ENCODE peak calls at places on chromosomes 16 and 17, in nine cellular contexts. N, O, A, P, U, E, Y, R and Z are unnamed samples.

GRCh38 chr16:9061358-9061813 is 30.1 kb upstream of the HAPSTR1 start:
- DNase-seq in N (peak; percentile 58), O (peak; percentile 40), A (peak; percentile 52), P (no peak), U (no peak), E (peak; percentile 55), Y (no peak), R (no peak), Z (no peak)

GRCh38 chr16:71722801-71723536 is 1.5 kb downstream of the PHLPP2 start:
- DNase-seq in N (peak; percentile 74), O (peak; percentile 41), A (peak; percentile 70), P (peak; percentile 66), U (peak; percentile 51), E (peak; percentile 72), Y (peak; percentile 86), R (peak; percentile 70), Z (peak; percentile 65)

GRCh38 chr17:80365983-80366382 is 49.0 kb upstream of the ENDOV start:
- DNase-seq in N (no peak), O (no peak), A (no peak), P (no peak), U (no peak), E (no peak), Y (no peak), R (no peak), Z (no peak)

GRCh38 chr17:39872700-39873099 is 4.7 kb downstream of the ZPBP2 start:
- DNase-seq in N (peak; percentile 48), O (no peak), A (no peak), P (no peak), U (no peak), E (no peak), Y (no peak), R (no peak), Z (peak; percentile 26)

GRCh38 chr17:6599364-6599763 is 41.1 kb downstream of the KIAA0753 start:
- DNase-seq in N (peak; percentile 22), O (no peak), A (no peak), P (no peak), U (no peak), E (no peak), Y (no peak), R (no peak), Z (no peak)

GRCh38 chr16:3509470-3509928 is 8.7 kb downstream of the CLUAP1 start:
- DNase-seq in N (peak; percentile 99), O (no peak), A (no peak), P (peak; percentile 75), U (peak; percentile 47), E (no peak), Y (no peak), R (no peak), Z (no peak)

GRCh38 chr17:22337467-22337866 is 645.1 kb downstream of the KCNJ18 start:
- DNase-seq in N (peak; percentile 40), O (no peak), A (no peak), P (no peak), U (no peak), E (no peak), Y (no peak), R (no peak), Z (no peak)

GRCh38 chr17:39694593-39694992 is 5.3 kb upstream of the ERBB2 start:
- DNase-seq in N (no peak), O (no peak), A (no peak), P (no peak), U (no peak), E (no peak), Y (no peak), R (no peak), Z (no peak)

GRCh38 chr16:30621765-30622164 is 11.6 kb upstream of the ZNF689 start:
- DNase-seq in N (no peak), O (no peak), A (no peak), P (no peak), U (no peak), E (no peak), Y (no peak), R (no peak), Z (peak; percentile 77)

GRCh38 chr16:14527411-14528044 is 102.5 kb downstream of the PARN start:
- DNase-seq in N (no peak), O (no peak), A (no peak), P (no peak), U (no peak), E (no peak), Y (no peak), R (no peak), Z (no peak)

GRCh38 chr16:19210175-19210924 is 42.3 kb downstream of the SYT17 start:
- DNase-seq in N (peak; percentile 79), O (no peak), A (no peak), P (no peak), U (no peak), E (no peak), Y (no peak), R (no peak), Z (no peak)

GRCh38 chr17:38451030-38451839 is 23.0 kb downstream of the ARHGAP23 start:
- DNase-seq in N (no peak), O (no peak), A (peak; percentile 65), P (no peak), U (no peak), E (peak; percentile 82), Y (peak; percentile 89), R (peak; percentile 64), Z (no peak)

GRCh38 chr17:50207318-50207717 is 5.9 kb upstream of the COL1A1 start:
- DNase-seq in N (no peak), O (no peak), A (no peak), P (no peak), U (no peak), E (no peak), Y (no peak), R (no peak), Z (no peak)